ENCODE peak calls at places on chromosome X, in eight cellular contexts. J is body of pancreas, S is ascending aorta, H is spleen, Y is MM.1S, V is sigmoid colon, Q is neural progenitor cell, C is tibial artery. N is an unnamed sample.

GRCh38 chrX:124275167-124275894 is 57.1 kb upstream of the TEX13D start:
- DNase-seq in J (no peak), S (no peak), H (no peak), Y (no peak), V (no peak), Q (no peak), C (no peak), N (no peak)

GRCh38 chrX:105845661-105846060 is 23.3 kb downstream of the NRK start:
- DNase-seq in J (no peak), S (no peak), H (no peak), Y (no peak), V (no peak), Q (no peak), C (no peak), N (no peak)

GRCh38 chrX:150454083-150454482 is 91.0 kb downstream of the MAMLD1 start:
- DNase-seq in J (no peak), S (no peak), H (no peak), Y (no peak), V (no peak), Q (no peak), C (no peak), N (no peak)

GRCh38 chrX:72526534-72527508 is 45.8 kb downstream of the HDAC8 start:
- DNase-seq in J (no peak), S (no peak), H (no peak), Y (no peak), V (no peak), Q (no peak), C (no peak), N (peak; percentile 50)

GRCh38 chrX:100673397-100673953 is 29.5 kb downstream of the SRPX2 start:
- DNase-seq in J (no peak), S (no peak), H (no peak), Y (no peak), V (no peak), Q (no peak), C (no peak), N (peak; percentile 79)

GRCh38 chrX:2967998-2968909 is 38.1 kb upstream of the ARSH start:
- DNase-seq in J (peak; percentile 17), S (no peak), H (no peak), Y (no peak), V (no peak), Q (peak; percentile 66), C (no peak), N (no peak)

GRCh38 chrX:2614911-2615310 is 76.2 kb upstream of the CD99 start:
- DNase-seq in J (no peak), S (no peak), H (no peak), Y (no peak), V (no peak), Q (peak; percentile 45), C (no peak), N (peak; percentile 85)

GRCh38 chrX:74162199-74162598 is 141.8 kb upstream of the ZCCHC13 start:
- DNase-seq in J (no peak), S (no peak), H (no peak), Y (no peak), V (no peak), Q (no peak), C (no peak), N (no peak)

GRCh38 chrX:44596277-44596676 is 53.6 kb upstream of the FUNDC1 start:
- DNase-seq in J (no peak), S (no peak), H (no peak), Y (no peak), V (no peak), Q (no peak), C (no peak), N (no peak)

GRCh38 chrX:12245650-12246645 is 107.7 kb downstream of the FRMPD4 start:
- DNase-seq in J (no peak), S (no peak), H (no peak), Y (no peak), V (no peak), Q (no peak), C (no peak), N (no peak)

GRCh38 chrX:3522016-3522690 is 175.7 kb upstream of the MXRA5 start:
- DNase-seq in J (no peak), S (no peak), H (no peak), Y (no peak), V (no peak), Q (no peak), C (no peak), N (no peak)

GRCh38 chrX:97743014-97743413 is 859.3 kb downstream of the RPA4 start:
- DNase-seq in J (no peak), S (no peak), H (no peak), Y (no peak), V (no peak), Q (no peak), C (no peak), N (no peak)

GRCh38 chrX:71997320-71997719 is 86.7 kb downstream of the NHSL2 start:
- DNase-seq in J (no peak), S (no peak), H (no peak), Y (no peak), V (no peak), Q (no peak), C (no peak), N (no peak)

GRCh38 chrX:41912922-41913321 is 10.4 kb downstream of the CASK start:
- DNase-seq in J (no peak), S (no peak), H (no peak), Y (no peak), V (no peak), Q (no peak), C (no peak), N (no peak)

DNA sequence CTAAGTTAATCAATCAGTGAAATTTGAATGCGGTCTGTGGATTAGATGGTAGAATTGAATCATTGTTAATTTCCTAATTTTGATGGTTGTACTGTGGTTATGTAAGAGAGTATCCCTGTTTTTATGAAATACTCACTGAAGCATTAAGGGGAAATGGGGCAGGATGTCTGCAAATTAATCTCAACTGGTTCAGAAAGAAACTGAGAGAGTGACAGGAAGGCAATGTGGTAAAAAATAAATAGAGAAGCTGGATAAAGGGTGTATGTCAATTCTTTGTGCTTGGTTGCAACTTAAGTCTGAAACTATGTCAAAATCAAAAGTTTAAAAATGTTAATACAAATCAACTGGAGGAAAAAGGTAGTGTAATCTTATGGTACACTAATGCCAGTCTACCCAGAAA is 83.0 kb downstream of the DLG3 start:
- DNase-seq in J (no peak), S (no peak), H (no peak), Y (peak; percentile 10), V (no peak), Q (no peak), C (no peak), N (no peak)
- H3K4me3 ChIP-seq in J (no peak overlapping the region), S (no peak overlapping the region), H (no peak overlapping the region), Y (no peak overlapping the region), V (no peak overlapping the region), Q (no peak overlapping the region), C (no peak overlapping the region), N (no peak overlapping the region)

GRCh38 chrX:40152706-40153334 is 55.1 kb upstream of the BCOR start:
- DNase-seq in J (peak; percentile 81), S (peak; percentile 78), H (peak; percentile 86), Y (no peak), V (peak; percentile 77), Q (peak; percentile 62), C (peak; percentile 85), N (no peak)

GRCh38 chrX:40153335-40154221 is 55.8 kb upstream of the BCOR start:
- DNase-seq in J (peak; percentile 53), S (no peak), H (peak; percentile 88), Y (peak; percentile 59), V (peak; percentile 73), Q (peak; percentile 70), C (peak; percentile 73), N (peak; percentile 68)

GRCh38 chrX:40151211-40152172 is 53.7 kb upstream of the BCOR start:
- DNase-seq in J (no peak), S (no peak), H (no peak), Y (no peak), V (no peak), Q (peak; percentile 72), C (no peak), N (no peak)

GRCh38 chrX:40150503-40150902 is 52.7 kb upstream of the BCOR start:
- DNase-seq in J (no peak), S (no peak), H (no peak), Y (no peak), V (no peak), Q (peak; percentile 16), C (no peak), N (no peak)

DNA sequence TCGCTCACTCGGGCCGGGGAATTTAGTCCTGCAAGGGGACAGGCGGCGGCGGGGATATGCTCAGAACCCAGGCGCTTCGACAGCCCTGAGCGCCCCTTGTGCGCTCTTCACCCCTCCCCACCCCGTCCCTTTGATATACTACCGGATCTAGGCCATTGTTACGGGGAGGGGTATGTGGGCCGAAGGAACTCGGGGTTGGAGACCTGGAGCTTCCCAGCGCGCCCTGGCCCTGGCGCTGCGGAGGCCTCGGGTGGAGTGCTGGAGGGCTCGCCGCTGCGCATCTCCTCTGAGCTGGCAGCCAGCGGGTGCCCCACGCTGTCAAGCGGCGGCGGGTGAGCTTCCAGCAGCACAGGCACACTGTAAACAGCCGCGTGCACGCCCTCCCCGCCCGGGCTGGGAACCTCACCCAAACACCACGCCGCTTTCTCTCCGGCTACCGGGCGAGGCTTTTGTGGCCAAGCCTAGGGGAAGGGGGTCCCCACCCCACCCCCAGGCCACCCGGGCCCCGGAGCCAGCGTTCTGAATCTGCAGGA is 54.5 kb upstream of the BCOR start:
- DNase-seq in J (no peak), S (no peak), H (peak; percentile 88), Y (no peak), V (peak; percentile 74), Q (peak; percentile 65), C (peak; percentile 70), N (no peak)
- H3K27me3 ChIP-seq in J (no peaks in the 10 kb centered on the region), S (peaks cover 8% of the 10 kb centered on the region), H (peaks cover 45% of the 10 kb centered on the region), Y (no peaks in the 10 kb centered on the region), V (no peaks in the 10 kb centered on the region), Q (peaks cover 88% of the 10 kb centered on the region), C (no peaks in the 10 kb centered on the region), N (peaks cover 14% of the 10 kb centered on the region)

DNA sequence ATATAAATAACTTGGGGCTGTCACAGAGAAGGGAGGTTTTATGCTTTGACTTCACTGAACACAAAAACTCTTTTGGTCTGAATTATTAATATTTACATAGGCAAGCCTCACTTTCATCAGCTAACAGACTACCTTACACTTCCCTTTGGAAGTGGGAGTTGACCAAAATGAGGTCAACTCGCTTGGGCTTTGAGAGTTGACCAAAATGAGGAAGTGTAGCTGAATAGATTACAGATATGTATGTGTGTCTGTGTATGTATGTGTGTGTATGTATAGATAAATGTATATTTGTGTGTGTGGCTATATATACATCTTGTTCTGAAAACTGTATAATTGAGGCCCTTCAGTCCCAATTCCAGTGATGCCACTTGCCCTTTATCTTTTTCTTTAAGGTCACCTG is 113.3 kb upstream of the IL13RA1 start:
- DNase-seq in J (no peak), S (no peak), H (no peak), Y (no peak), V (no peak), Q (no peak), C (no peak), N (no peak)
- H3K27ac ChIP-seq in J (no peak overlapping the region), S (no peak overlapping the region), H (no peak overlapping the region), Y (no peak overlapping the region), V (no peak overlapping the region), Q (no peak overlapping the region), C (no peak overlapping the region), N (no peak overlapping the region)

GRCh38 chrX:20529711-20530110 is 263.0 kb upstream of the RPS6KA3 start:
- DNase-seq in J (no peak), S (no peak), H (no peak), Y (no peak), V (no peak), Q (no peak), C (no peak), N (peak; percentile 43)
- H3K4me3 ChIP-seq in J (no peak overlapping the region), S (no peak overlapping the region), H (no peak overlapping the region), Y (no peak overlapping the region), V (no peak overlapping the region), Q (no peak overlapping the region), C (no peak overlapping the region), N (peak overlapping the region; percentile 3)

GRCh38 chrX:131388293-131388692 is 99.2 kb upstream of the IGSF1 start:
- DNase-seq in J (no peak), S (no peak), H (no peak), Y (no peak), V (no peak), Q (no peak), C (no peak), N (no peak)
- H3K27me3 ChIP-seq in J (no peaks in the 10 kb centered on the region), S (no peaks in the 10 kb centered on the region), H (no peaks in the 10 kb centered on the region), Y (no peaks in the 10 kb centered on the region), V (no peaks in the 10 kb centered on the region), Q (no peaks in the 10 kb centered on the region), C (no peaks in the 10 kb centered on the region), N (no peaks in the 10 kb centered on the region)

N was measured in cardiac muscle cell.